ENCODE peak calls at places on chromosomes 13 and 19, in eight cellular contexts. Y is progenitor cell of endocrine pancreas, N is endothelial cell, M is lower lobe of right lung, U is AG10803, X is cardiac fibroblast, D is fibroblast of pulmonary artery, V is GM13977. B is an unnamed sample.

GRCh38 chr13:112813552-112813951 is 123.7 kb downstream of the ATP11A start:
- DNase-seq in Y (no peak), U (no peak), X (no peak), D (no peak), N (no peak), V (no peak), M (no peak), B (no peak)

GRCh38 chr19:57389730-57390598 is at the start of gene ZNF548:
- DNase-seq in U (peak; percentile 99), X (peak; percentile 99), D (peak; percentile 100), M (peak; percentile 97), V (peak; percentile 91), Y (peak; percentile 94), N (peak; percentile 96), B (peak; percentile 97)

GRCh38 chr19:2540646-2541454 is 64.9 kb downstream of the GADD45B start:
- DNase-seq in X (peak; percentile 99), V (no peak), N (peak; percentile 89), M (peak; percentile 92), U (peak; percentile 100), D (peak; percentile 99), Y (peak; percentile 81), B (peak; percentile 62)

GRCh38 chr19:17553256-17553655 is 2.2 kb upstream of the COLGALT1 start:
- DNase-seq in U (peak; percentile 96), M (no peak), X (peak; percentile 98), V (no peak), Y (no peak), D (peak; percentile 99), N (peak; percentile 70), B (no peak)

GRCh38 chr13:74229242-74229641 is 95.0 kb upstream of the KLF12 start:
- DNase-seq in N (no peak), Y (no peak), D (no peak), V (no peak), X (no peak), U (no peak), M (no peak), B (no peak)

GRCh38 chr13:42885325-42885724 is 103.9 kb downstream of the FAM216B start:
- DNase-seq in V (no peak), X (no peak), Y (no peak), N (no peak), D (no peak), U (no peak), M (no peak), B (no peak)

GRCh38 chr19:17950310-17951150 is 16.4 kb upstream of the KCNN1 start:
- DNase-seq in V (peak; percentile 65), U (no peak), Y (peak; percentile 45), X (no peak), N (no peak), D (no peak), M (no peak), B (peak; percentile 80)

GRCh38 chr19:10543059-10543419 is 665 bp upstream of the ATG4D start:
- DNase-seq in X (no peak), Y (no peak), M (no peak), N (no peak), V (no peak), U (no peak), D (no peak), B (no peak)

GRCh38 chr13:51935326-51936171 is 73.8 kb downstream of the CCDC70 start:
- DNase-seq in V (no peak), Y (peak; percentile 20), M (no peak), X (peak; percentile 5), U (no peak), N (peak; percentile 55), D (peak; percentile 14), B (no peak)

GRCh38 chr19:16856091-16856490 is 26.9 kb downstream of the SIN3B start:
- DNase-seq in V (no peak), D (no peak), U (no peak), N (no peak), Y (no peak), M (no peak), X (no peak), B (no peak)

GRCh38 chr19:46345157-46345556 is 1.7 kb upstream of the PPP5C start:
- DNase-seq in Y (no peak), D (no peak), X (no peak), V (no peak), M (no peak), U (no peak), N (no peak), B (no peak)

GRCh38 chr13:113835461-113836274 is 28.2 kb downstream of the GAS6 start:
- DNase-seq in U (peak; percentile 90), X (peak; percentile 33), M (peak; percentile 36), V (peak; percentile 47), D (peak; percentile 44), Y (no peak), N (no peak), B (peak; percentile 42)

GRCh38 chr13:99655351-99656091 is 154.2 kb downstream of the TM9SF2 start:
- DNase-seq in V (no peak), Y (no peak), N (no peak), X (no peak), D (no peak), M (no peak), U (peak; percentile 31), B (no peak)

GRCh38 chr13:40599146-40599545 is 67.3 kb downstream of the FOXO1 start:
- DNase-seq in V (no peak), M (no peak), X (no peak), N (no peak), Y (no peak), D (no peak), U (no peak), B (no peak)

GRCh38 chr13:28204043-28204442 is 65.7 kb downstream of the PAN3 start:
- DNase-seq in X (no peak), D (no peak), M (no peak), U (no peak), Y (no peak), N (no peak), V (no peak), B (no peak)

GRCh38 chr13:28204690-28205443 is 66.5 kb downstream of the PAN3 start:
- DNase-seq in U (no peak), Y (no peak), M (no peak), V (peak; percentile 16), D (no peak), N (no peak), X (no peak), B (no peak)

GRCh38 chr13:28199089-28199488 is 60.7 kb downstream of the PAN3 start:
- DNase-seq in V (no peak), M (no peak), D (no peak), U (no peak), X (no peak), Y (no peak), N (no peak), B (no peak)
- TF ChIP-seq CTCF in V (no peak), M (no peak), D (no peak), U (no peak), X (peak; percentile 11), Y (peak; percentile 18), N (peak; percentile 53), B (peak; percentile 36)

GRCh38 chr13:87678353-87678752 is 7.2 kb downstream of the SLITRK5 start:
- DNase-seq in D (no peak), V (peak; percentile 16), X (no peak), Y (no peak), M (no peak), U (no peak), N (no peak), B (no peak)

GRCh38 chr13:87676254-87677042 is 5.3 kb downstream of the SLITRK5 start:
- DNase-seq in V (peak; percentile 10), N (peak; percentile 4), Y (no peak), M (no peak), U (no peak), D (no peak), X (no peak), B (no peak)

GRCh38 chr13:87677334-87678234 is 6.4 kb downstream of the SLITRK5 start:
- DNase-seq in D (no peak), Y (peak; percentile 31), M (peak; percentile 56), X (no peak), U (no peak), V (peak; percentile 32), N (peak; percentile 33), B (peak; percentile 65)

GRCh38 chr13:87677043-87677333 is 5.8 kb downstream of the SLITRK5 start:
- DNase-seq in V (peak; percentile 15), N (no peak), M (no peak), X (no peak), Y (no peak), D (no peak), U (no peak), B (no peak)

GRCh38 chr13:87680298-87680697 is 9.1 kb downstream of the SLITRK5 start:
- DNase-seq in M (no peak), N (peak; percentile 15), V (no peak), Y (no peak), X (no peak), U (no peak), D (no peak), B (no peak)
- TF ChIP-seq CTCF in M (no peak), N (no peak), V (peak; percentile 23), Y (peak; percentile 42), X (no peak), U (no peak), D (no peak), B (no peak)

GRCh38 chr19:6854758-6855157 is 32.6 kb upstream of the ADGRE1 start:
- DNase-seq in X (no peak), V (no peak), Y (no peak), M (no peak), D (no peak), N (no peak), U (no peak), B (no peak)

GRCh38 chr19:6853868-6854267 is 33.5 kb upstream of the ADGRE1 start:
- DNase-seq in N (no peak), X (no peak), M (no peak), U (no peak), D (no peak), Y (no peak), V (no peak), B (no peak)

GRCh38 chr19:6861683-6862286 is 25.6 kb upstream of the ADGRE1 start:
- DNase-seq in U (no peak), D (no peak), V (no peak), N (no peak), X (no peak), M (no peak), Y (no peak), B (no peak)

GRCh38 chr19:6852001-6852400 is 35.4 kb upstream of the ADGRE1 start:
- DNase-seq in N (no peak), V (no peak), U (no peak), D (no peak), X (no peak), M (no peak), Y (no peak), B (no peak)

DNA sequence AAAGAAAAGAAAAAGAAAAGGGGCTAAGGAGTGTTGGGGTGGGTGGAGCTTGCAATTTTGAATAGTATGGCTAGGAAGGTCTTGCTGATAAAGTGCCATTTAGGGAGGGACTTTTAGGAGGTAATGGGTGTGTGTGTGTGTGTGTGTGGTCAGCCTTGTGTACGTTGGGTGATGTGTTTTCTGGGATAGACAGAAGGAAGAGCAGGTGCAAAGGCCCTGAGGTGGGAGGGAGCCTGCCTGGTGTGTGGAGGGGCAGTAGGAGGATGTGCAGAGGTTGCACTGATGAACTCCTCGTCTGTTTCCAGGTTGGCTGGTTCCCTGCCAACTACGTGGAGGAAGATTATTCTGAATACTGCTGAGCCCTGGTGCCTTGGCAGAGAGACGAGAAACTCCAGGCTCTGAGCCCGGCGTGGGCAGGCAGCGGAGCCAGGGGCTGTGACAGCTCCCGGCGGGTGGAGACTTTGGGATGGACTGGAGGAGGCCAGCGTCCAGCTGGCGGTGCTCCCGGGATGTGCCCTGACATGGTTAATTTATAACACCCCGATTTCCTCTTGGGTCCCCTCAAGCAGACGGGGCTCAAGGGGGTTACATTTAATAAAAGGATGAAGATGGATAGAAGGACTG is 30.5 kb upstream of the ADGRE1 start:
- DNase-seq in U (no peak), Y (no peak), N (no peak), X (no peak), V (no peak), M (no peak), D (no peak), B (no peak)
- TF ChIP-seq CTCF in U (no peak), Y (no peak), N (no peak), X (no peak), V (no peak), M (no peak), D (no peak), B (no peak)

GRCh38 chr13:58843567-58843966 is 1212.0 kb downstream of the PCDH17 start:
- DNase-seq in N (no peak), M (no peak), V (no peak), D (no peak), U (no peak), Y (no peak), X (no peak), B (no peak)
- TF ChIP-seq CTCF in N (no peak), M (no peak), V (no peak), D (no peak), U (no peak), Y (no peak), X (no peak), B (no peak)